ENCODE peak calls at places on chromosome 5, in four cellular contexts. X is HEK293T, F is tibial nerve, Y is T follicular helper cell. H is an unnamed sample.

GRCh38 chr5:140546851-140547507 is 483 bp upstream of the EIF4EBP3 start:
- DNase-seq in F (no peak), Y (no peak), X (no peak), H (no peak)

GRCh38 chr5:145941677-145942130 is 5.3 kb downstream of the SH3RF2 start:
- DNase-seq in F (no peak), X (no peak), Y (no peak), H (no peak)

GRCh38 chr5:21642321-21642720 is 1210.8 kb downstream of the CDH12 start:
- DNase-seq in X (no peak), F (no peak), Y (no peak), H (no peak)

GRCh38 chr5:132457371-132458225 is 33.0 kb downstream of the IRF1 start:
- DNase-seq in Y (no peak), X (no peak), F (peak), H (peak)

GRCh38 chr5:137220523-137220927 is 278.6 kb downstream of the SPOCK1 start:
- DNase-seq in X (peak), Y (no peak), F (no peak), H (peak)

GRCh38 chr5:178372091-178372695 is 139.6 kb upstream of the PHYKPL start:
- DNase-seq in Y (no peak), F (no peak), X (no peak), H (no peak)

GRCh38 chr5:169121631-169122420 is 179.1 kb downstream of the SLIT3 start:
- DNase-seq in X (no peak), Y (no peak), F (no peak), H (no peak)

GRCh38 chr5:37932450-37932849 is 92.6 kb upstream of the GDNF start:
- DNase-seq in X (no peak), Y (no peak), F (no peak), H (no peak)

GRCh38 chr5:73370620-73371583 is 77.7 kb downstream of the FOXD1 start:
- DNase-seq in X (no peak), F (no peak), Y (no peak), H (peak)

GRCh38 chr5:62522811-62523210 is 55.8 kb upstream of the LRRC70 start:
- DNase-seq in Y (no peak), X (no peak), F (no peak), H (no peak)

GRCh38 chr5:170235881-170236864 is 3.4 kb downstream of the C5orf58 start:
- DNase-seq in X (no peak), Y (no peak), F (no peak), H (no peak)

GRCh38 chr5:125291447-125291846 is 545.0 kb upstream of the ZNF608 start:
- DNase-seq in X (no peak), F (no peak), Y (no peak), H (no peak)

GRCh38 chr5:54659651-54660050 is 142.1 kb downstream of the SNX18 start:
- DNase-seq in F (no peak), X (no peak), Y (no peak), H (no peak)

GRCh38 chr5:141969783-141970741 is 1.2 kb downstream of the RNF14 start:
- DNase-seq in F (no peak), X (peak), Y (no peak), H (peak)

GRCh38 chr5:119022017-119022745 is 33.8 kb upstream of the DTWD2 start:
- DNase-seq in X (peak), F (no peak), Y (no peak), H (peak)

GRCh38 chr5:164518049-164518740 is 1012.8 kb downstream of the MAT2B start:
- DNase-seq in F (no peak), Y (no peak), X (no peak), H (no peak)

GRCh38 chr5:33231935-33232334 is 208.8 kb upstream of the TARS1 start:
- DNase-seq in X (no peak), F (no peak), Y (no peak), H (no peak)

GRCh38 chr5:44783916-44784315 is 24.8 kb upstream of the MRPS30 start:
- DNase-seq in F (no peak), Y (no peak), X (no peak), H (no peak)

GRCh38 chr5:34624711-34625110 is 31.4 kb upstream of the RAI14 start:
- DNase-seq in F (no peak), X (no peak), Y (no peak), H (no peak)

GRCh38 chr5:102539598-102539997 is 40.8 kb upstream of the SLCO6A1 start:
- DNase-seq in Y (no peak), X (no peak), F (no peak), H (no peak)

GRCh38 chr5:56070795-56071539 is 76.2 kb upstream of the IL6ST start:
- DNase-seq in F (no peak), Y (no peak), X (no peak), H (no peak)

GRCh38 chr5:102453716-102454115 is 45.1 kb downstream of the SLCO6A1 start:
- DNase-seq in X (no peak), F (no peak), Y (no peak), H (no peak)

GRCh38 chr5:174101331-174101730 is 55.8 kb downstream of the NSG2 start:
- DNase-seq in X (no peak), Y (no peak), F (no peak), H (no peak)

GRCh38 chr5:130166839-130167490 is 262.7 kb downstream of the CHSY3 start:
- DNase-seq in X (no peak), Y (no peak), F (no peak), H (no peak)

GRCh38 chr5:95923918-95924559 is 37.6 kb downstream of the ELL2 start:
- DNase-seq in X (no peak), Y (no peak), F (no peak), H (no peak)

GRCh38 chr5:12204761-12205160 is 300.5 kb upstream of the CTNND2 start:
- DNase-seq in Y (no peak), X (no peak), F (no peak), H (no peak)

GRCh38 chr5:120396186-120396585 is 67.9 kb upstream of the PRR16 start:
- DNase-seq in Y (no peak), X (no peak), F (no peak), H (no peak)

GRCh38 chr5:172194985-172195774 is 1.2 kb downstream of the EFCAB9 start:
- DNase-seq in X (peak), F (no peak), Y (no peak), H (no peak)

GRCh38 chr5:119166026-119166425 is 95.1 kb downstream of the DMXL1 start:
- DNase-seq in F (no peak), Y (no peak), X (no peak), H (no peak)

GRCh38 chr5:1971944-1972343 is 89.2 kb upstream of the IRX4 start:
- DNase-seq in F (no peak), Y (no peak), X (no peak), H (no peak)

GRCh38 chr5:140346348-140347221 is at the start of gene HBEGF:
- DNase-seq in F (peak), X (peak), Y (peak), H (peak)

GRCh38 chr5:134547579-134547978 is 22.1 kb downstream of the JADE2 start:
- DNase-seq in F (no peak), X (no peak), Y (no peak), H (no peak)

GRCh38 chr5:158013939-158014338 is 155.0 kb upstream of the CLINT1 start:
- DNase-seq in Y (no peak), X (peak), F (no peak), H (peak)

GRCh38 chr5:149358294-149358651 is 427 bp downstream of the PCYOX1L start:
- DNase-seq in F (peak), X (no peak), Y (peak), H (no peak)

GRCh38 chr5:177071671-177072385 is 14.9 kb upstream of the FGFR4 start:
- DNase-seq in F (peak), X (peak), Y (peak), H (peak)

GRCh38 chr5:38167562-38167996 is 90.8 kb upstream of the EGFLAM start:
- DNase-seq in Y (no peak), F (no peak), X (no peak), H (no peak)

GRCh38 chr5:135930029-135930948 is 24.5 kb downstream of the LECT2 start:
- DNase-seq in Y (no peak), F (no peak), X (peak), H (no peak)

GRCh38 chr5:178640331-178641045 is 13.6 kb upstream of the CLK4 start:
- DNase-seq in X (no peak), F (no peak), Y (no peak), H (no peak)

H was measured in NCI-H460.